ENCODE peak calls at places on chromosomes 2 and 18, in ten cellular contexts. P is K562, S is GM13976, J is fibroblast of the conjunctiva, I is IMR-90, B is GF-D8, A is cerebellar nuclear complex, F is endothelial cell, Y is Caki2, V is kidney epithelial cell. C is an unnamed sample.

GRCh38 chr18:49890041-49890440 is 76.7 kb upstream of the ACAA2 start:
- DNase-seq in P (no peak), S (no peak), J (no peak), I (no peak), B (no peak), A (no peak), F (no peak), Y (no peak), V (no peak), C (no peak)

GRCh38 chr2:142834003-142834402 is 43.5 kb upstream of the KYNU start:
- DNase-seq in P (no peak), S (no peak), J (no peak), I (peak), B (no peak), A (no peak), F (no peak), Y (no peak), V (no peak), C (no peak)

GRCh38 chr2:15485949-15486348 is 75.2 kb downstream of the NBAS start:
- DNase-seq in P (no peak), S (no peak), J (no peak), I (no peak), B (no peak), A (no peak), F (no peak), Y (no peak), V (no peak), C (no peak)

GRCh38 chr2:2933421-2933820 is 444.2 kb downstream of the EIPR1 start:
- DNase-seq in P (no peak), S (no peak), J (no peak), I (no peak), B (no peak), A (no peak), F (no peak), Y (no peak), V (no peak), C (no peak)

GRCh38 chr2:45184606-45185005 is 175.4 kb upstream of the SIX2 start:
- DNase-seq in P (no peak), S (no peak), J (no peak), I (peak), B (no peak), A (no peak), F (no peak), Y (peak), V (peak), C (peak)

GRCh38 chr2:225566798-225567197 is 167.3 kb downstream of the NYAP2 start:
- DNase-seq in P (no peak), S (no peak), J (no peak), I (no peak), B (no peak), A (no peak), F (no peak), Y (no peak), V (no peak), C (no peak)

GRCh38 chr2:181461056-181461630 is 4.0 kb downstream of the ITGA4 start:
- DNase-seq in P (no peak), S (no peak), J (no peak), I (no peak), B (peak), A (no peak), F (no peak), Y (no peak), V (no peak), C (no peak)

GRCh38 chr2:149733936-149734685 is 146.5 kb upstream of the MMADHC start:
- DNase-seq in P (no peak), S (no peak), J (no peak), I (peak), B (no peak), A (no peak), F (no peak), Y (peak), V (peak), C (no peak)

GRCh38 chr2:134277223-134277622 is 23.4 kb downstream of the MGAT5 start:
- DNase-seq in P (no peak), S (no peak), J (no peak), I (no peak), B (no peak), A (no peak), F (no peak), Y (no peak), V (no peak), C (no peak)

GRCh38 chr2:72032481-72033041 is 115.1 kb downstream of the CYP26B1 start:
- DNase-seq in P (no peak), S (peak), J (no peak), I (no peak), B (no peak), A (no peak), F (no peak), Y (no peak), V (no peak), C (no peak)

GRCh38 chr18:70331456-70332097 is 42.7 kb downstream of the SOCS6 start:
- DNase-seq in P (no peak), S (no peak), J (no peak), I (no peak), B (no peak), A (no peak), F (no peak), Y (no peak), V (no peak), C (no peak)

GRCh38 chr2:48601349-48601748 is 16.3 kb upstream of the GTF2A1L start:
- DNase-seq in P (peak), S (no peak), J (no peak), I (peak), B (no peak), A (no peak), F (peak), Y (no peak), V (no peak), C (peak)

GRCh38 chr18:48893559-48894265 is 57.1 kb downstream of the SMAD7 start:
- DNase-seq in P (no peak), S (no peak), J (no peak), I (no peak), B (no peak), A (no peak), F (no peak), Y (no peak), V (no peak), C (no peak)

GRCh38 chr2:26011990-26012856 is 21.7 kb upstream of the RAB10 start:
- DNase-seq in P (peak), S (no peak), J (no peak), I (peak), B (no peak), A (no peak), F (no peak), Y (peak), V (no peak), C (peak)

GRCh38 chr2:21011453-21011852 is 32.4 kb downstream of the APOB start:
- DNase-seq in P (no peak), S (no peak), J (no peak), I (no peak), B (no peak), A (no peak), F (no peak), Y (no peak), V (no peak), C (no peak)

GRCh38 chr2:118803012-118803411 is 44.4 kb downstream of the EN1 start:
- DNase-seq in P (peak), S (no peak), J (no peak), I (no peak), B (no peak), A (no peak), F (no peak), Y (no peak), V (no peak), C (no peak)

GRCh38 chr2:26532301-26533250 is 54.7 kb upstream of the OTOF start:
- DNase-seq in P (no peak), S (no peak), J (no peak), I (no peak), B (no peak), A (no peak), F (no peak), Y (no peak), V (no peak), C (no peak)

GRCh38 chr2:58107803-58108710 is 61.5 kb downstream of the VRK2 start:
- DNase-seq in P (no peak), S (no peak), J (peak), I (peak), B (no peak), A (no peak), F (no peak), Y (peak), V (peak), C (peak)

GRCh38 chr18:42706618-42707017 is 408.9 kb downstream of the RIT2 start:
- DNase-seq in P (no peak), S (no peak), J (no peak), I (no peak), B (no peak), A (no peak), F (no peak), Y (peak), V (no peak), C (peak)

GRCh38 chr2:235414422-235414821 is 79.4 kb upstream of the AGAP1 start:
- DNase-seq in P (no peak), S (no peak), J (no peak), I (no peak), B (no peak), A (peak), F (no peak), Y (no peak), V (no peak), C (no peak)

GRCh38 chr2:98569197-98569793 is 39.0 kb downstream of the COA5 start:
- DNase-seq in P (peak), S (peak), J (no peak), I (no peak), B (no peak), A (no peak), F (peak), Y (no peak), V (no peak), C (no peak)

GRCh38 chr2:170362895-170363582 is 185.1 kb downstream of the MYO3B start:
- DNase-seq in P (peak), S (no peak), J (no peak), I (no peak), B (no peak), A (no peak), F (no peak), Y (no peak), V (no peak), C (no peak)

GRCh38 chr2:240785424-240786335 is 34.3 kb downstream of the KIF1A start:
- DNase-seq in P (peak), S (no peak), J (no peak), I (no peak), B (no peak), A (no peak), F (no peak), Y (no peak), V (no peak), C (no peak)

GRCh38 chr2:174939046-174939445 is 66.1 kb downstream of the CHN1 start:
- DNase-seq in P (no peak), S (no peak), J (no peak), I (peak), B (no peak), A (no peak), F (no peak), Y (peak), V (peak), C (no peak)

GRCh38 chr2:138030459-138030858 is 66.2 kb downstream of the HNMT start:
- DNase-seq in P (no peak), S (no peak), J (no peak), I (peak), B (no peak), A (no peak), F (no peak), Y (no peak), V (peak), C (no peak)